ENCODE peak calls at places on chromosomes 1 and 21, in seven cellular contexts. J is sigmoid colon, X is HL-60, P is fibroblast of mammary gland, B is A549, R is colonic mucosa, C is body of pancreas. T is an unnamed sample.
A peak's percentile ranks its signal among the peaks of the same experiment; 100 is the strongest.

GRCh38 chr1:198157847-198158765 is 1.3 kb downstream of the NEK7 start:
- DNase-seq in J (no peak), X (peak; percentile 55), P (peak; percentile 53), B (no peak), R (peak; percentile 24), C (no peak), T (no peak)

GRCh38 chr1:245605480-245606156 is 450.8 kb downstream of the KIF26B start:
- DNase-seq in J (no peak), X (no peak), P (peak; percentile 93), B (no peak), R (no peak), C (no peak), T (no peak)

GRCh38 chr1:151547119-151547899 is 7.2 kb downstream of the TUFT1 start:
- DNase-seq in J (peak; percentile 82), X (no peak), P (peak; percentile 80), B (peak; percentile 88), R (peak; percentile 84), C (peak; percentile 82), T (no peak)

GRCh38 chr1:48007044-48007443 is 9.9 kb upstream of the TRABD2B start:
- DNase-seq in J (no peak), X (no peak), P (peak; percentile 50), B (peak; percentile 11), R (no peak), C (no peak), T (no peak)

GRCh38 chr1:182890927-182891610 is 51.9 kb downstream of the DHX9 start:
- DNase-seq in J (no peak), X (no peak), P (no peak), B (no peak), R (no peak), C (peak; percentile 35), T (no peak)

GRCh38 chr1:248757784-248758195 is 2.2 kb upstream of the LYPD8 start:
- DNase-seq in J (no peak), X (no peak), P (no peak), B (no peak), R (peak; percentile 62), C (peak; percentile 26), T (no peak)

GRCh38 chr21:27569831-27570230 is 602.9 kb upstream of the ADAMTS5 start:
- DNase-seq in J (no peak), X (no peak), P (no peak), B (no peak), R (no peak), C (no peak), T (no peak)

GRCh38 chr1:236147521-236148470 is 5.5 kb downstream of the GPR137B start:
- DNase-seq in J (no peak), X (peak; percentile 28), P (no peak), B (no peak), R (no peak), C (no peak), T (peak; percentile 62)

GRCh38 chr21:17911628-17912027 is 92.5 kb upstream of the C21orf91 start:
- DNase-seq in J (no peak), X (no peak), P (peak; percentile 93), B (no peak), R (no peak), C (no peak), T (no peak)

GRCh38 chr1:6105763-6106162 is 60.1 kb downstream of the KCNAB2 start:
- DNase-seq in J (no peak), X (peak; percentile 26), P (no peak), B (no peak), R (no peak), C (no peak), T (peak; percentile 69)

GRCh38 chr21:40242586-40242985 is 375.3 kb downstream of the PCP4 start:
- DNase-seq in J (no peak), X (no peak), P (no peak), B (no peak), R (no peak), C (no peak), T (no peak)

GRCh38 chr21:40243676-40244075 is 376.4 kb downstream of the PCP4 start:
- DNase-seq in J (no peak), X (no peak), P (no peak), B (no peak), R (no peak), C (no peak), T (no peak)

DNA sequence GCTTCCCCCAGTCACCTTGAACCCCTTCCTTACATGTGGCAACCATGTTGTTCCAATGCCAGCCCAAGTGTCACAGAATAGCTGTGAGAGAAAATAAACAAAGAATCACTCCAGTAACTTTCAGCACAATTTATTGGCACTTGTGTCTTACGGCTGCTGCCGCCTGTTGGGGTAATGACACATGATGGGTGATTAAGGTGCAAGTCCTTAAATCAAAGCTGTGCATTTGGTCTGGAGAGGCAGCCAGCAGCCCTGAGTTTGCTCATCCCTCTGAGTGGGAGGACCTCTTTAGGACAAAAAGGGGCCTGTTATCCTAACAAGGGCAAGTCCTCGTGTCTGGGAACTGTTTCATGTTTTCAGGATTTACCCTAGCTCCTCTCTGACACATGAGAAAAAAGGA is 377.8 kb downstream of the PCP4 start:
- DNase-seq in J (no peak), X (no peak), P (no peak), B (no peak), R (no peak), C (no peak), T (no peak)
- TF ChIP-seq CTCF in J (no peak), X (no peak), P (no peak), B (no peak), R (no peak), C (no peak), T (no peak)

GRCh38 chr21:34129971-34130597 is 56.7 kb downstream of the MRPS6 start:
- DNase-seq in J (no peak), X (no peak), P (peak; percentile 11), B (no peak), R (no peak), C (no peak), T (no peak)

GRCh38 chr21:34128674-34129038 is 55.3 kb downstream of the MRPS6 start:
- DNase-seq in J (no peak), X (no peak), P (no peak), B (no peak), R (no peak), C (no peak), T (no peak)

GRCh38 chr21:34128124-34128523 is 54.7 kb downstream of the MRPS6 start:
- DNase-seq in J (no peak), X (no peak), P (no peak), B (no peak), R (no peak), C (no peak), T (no peak)

GRCh38 chr21:34130598-34130985 is 57.2 kb downstream of the MRPS6 start:
- DNase-seq in J (no peak), X (no peak), P (no peak), B (no peak), R (no peak), C (no peak), T (no peak)

DNA sequence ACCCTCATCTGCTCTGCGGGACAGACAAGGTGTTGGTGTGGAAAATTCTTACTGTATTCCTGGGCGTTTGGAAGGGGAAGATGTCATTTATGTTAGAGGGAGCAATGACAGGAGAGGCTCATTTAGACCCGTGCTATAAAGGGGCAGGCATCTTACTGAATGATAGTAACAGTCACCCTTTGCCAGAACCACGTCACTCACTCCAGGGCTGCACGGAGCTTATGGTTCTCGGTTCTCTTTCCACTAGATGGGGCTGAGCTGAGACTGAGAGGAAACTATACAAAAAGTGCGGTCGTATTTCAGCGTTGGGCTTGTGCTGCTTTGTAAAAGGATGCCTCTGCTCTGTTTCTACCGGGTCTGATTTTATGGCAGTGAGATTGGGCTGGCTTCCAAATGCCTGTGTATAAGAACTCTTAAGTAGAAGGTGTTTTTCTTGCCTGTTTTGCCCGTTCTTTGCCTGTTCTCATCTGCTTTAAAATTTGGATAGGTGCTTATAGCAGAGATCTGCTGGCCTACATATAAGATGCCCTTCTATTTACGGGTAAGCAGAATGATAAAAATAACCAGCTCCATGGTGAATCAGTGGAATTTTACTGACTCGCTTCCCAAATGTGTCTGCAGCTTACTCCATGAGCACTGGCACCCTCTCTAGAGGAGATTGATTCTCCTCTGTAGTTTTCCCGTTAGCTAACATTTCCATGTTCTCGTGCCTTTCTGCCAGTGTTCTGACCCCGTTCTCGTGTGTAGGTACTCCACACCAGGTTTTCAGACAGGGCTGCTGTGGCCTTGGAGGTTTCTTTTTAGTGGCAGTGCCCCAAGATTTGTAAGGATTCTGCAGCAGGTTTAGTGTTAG is 55.9 kb downstream of the MRPS6 start:
- DNase-seq in J (peak; percentile 85), X (no peak), P (peak; percentile 91), B (no peak), R (peak; percentile 44), C (peak; percentile 52), T (no peak)
- TF ChIP-seq CTCF in J (peak; percentile 22), X (no peak), P (peak; percentile 62), B (no peak), R (no peak), C (no peak), T (peak; percentile 82)

GRCh38 chr21:41142051-41142795 is 25.7 kb upstream of the BACE2 start:
- DNase-seq in J (no peak), X (no peak), P (peak; percentile 44), B (peak; percentile 12), R (no peak), C (no peak), T (no peak)
- TF ChIP-seq CTCF in J (no peak), X (no peak), P (no peak), B (no peak), R (no peak), C (no peak), T (peak; percentile 18)

GRCh38 chr21:15893902-15894301 is 164.1 kb downstream of the USP25 start:
- DNase-seq in J (no peak), X (no peak), P (no peak), B (no peak), R (no peak), C (no peak), T (no peak)

GRCh38 chr21:15895142-15896106 is 165.6 kb downstream of the USP25 start:
- DNase-seq in J (no peak), X (no peak), P (peak; percentile 15), B (no peak), R (no peak), C (no peak), T (no peak)

GRCh38 chr21:15896501-15896900 is 166.7 kb downstream of the USP25 start:
- DNase-seq in J (no peak), X (no peak), P (no peak), B (no peak), R (no peak), C (no peak), T (no peak)

GRCh38 chr21:15894596-15894995 is 164.8 kb downstream of the USP25 start:
- DNase-seq in J (no peak), X (no peak), P (peak; percentile 51), B (no peak), R (no peak), C (no peak), T (no peak)
- TF ChIP-seq CTCF in J (no peak), X (peak; percentile 3), P (peak; percentile 48), B (no peak), R (peak; percentile 10), C (no peak), T (peak; percentile 91)

GRCh38 chr1:14988636-14989035 is 164.9 kb upstream of the TMEM51 start:
- DNase-seq in J (no peak), X (no peak), P (no peak), B (no peak), R (no peak), C (no peak), T (no peak)

GRCh38 chr1:14987829-14988603 is 165.5 kb upstream of the TMEM51 start:
- DNase-seq in J (peak; percentile 75), X (no peak), P (peak; percentile 13), B (no peak), R (no peak), C (no peak), T (no peak)

GRCh38 chr1:14982029-14982428 is 171.5 kb upstream of the TMEM51 start:
- DNase-seq in J (no peak), X (no peak), P (no peak), B (no peak), R (no peak), C (no peak), T (no peak)

GRCh38 chr1:14980801-14981200 is 172.7 kb upstream of the TMEM51 start:
- DNase-seq in J (no peak), X (no peak), P (peak; percentile 69), B (no peak), R (no peak), C (no peak), T (no peak)

GRCh38 chr1:14983277-14983676 is 170.3 kb upstream of the TMEM51 start:
- DNase-seq in J (no peak), X (no peak), P (no peak), B (no peak), R (no peak), C (no peak), T (no peak)
- TF ChIP-seq CTCF in J (no peak), X (no peak), P (no peak), B (no peak), R (no peak), C (no peak), T (no peak)

T was measured in chondrocyte.